ENCODE peak calls at places on chromosome 5, in six cellular contexts. One of them, this sample, is unnamed.

GRCh38 chr5:170132642-170133448 is 27.1 kb downstream of the FOXI1 start:
- DNase-seq in hepatocyte: no peak
- DNase-seq in cardiac muscle cell: peak; percentile 64
- DNase-seq in fibroblast of lung: peak; percentile 72
- DNase-seq in fibroblast of mammary gland: peak; percentile 80
- DNase-seq in transverse colon: no peak
- DNase-seq in this sample: no peak

GRCh38 chr5:120778491-120779293 is 314.6 kb downstream of the PRR16 start:
- DNase-seq in transverse colon: no peak
- DNase-seq in fibroblast of mammary gland: peak; percentile 11
- DNase-seq in fibroblast of lung: peak; percentile 90
- DNase-seq in hepatocyte: no peak
- DNase-seq in cardiac muscle cell: no peak
- DNase-seq in this sample: no peak

GRCh38 chr5:163005949-163006348 is 431.4 kb upstream of the CCNG1 start:
- DNase-seq in fibroblast of lung: peak; percentile 1
- DNase-seq in cardiac muscle cell: no peak
- DNase-seq in hepatocyte: no peak
- DNase-seq in fibroblast of mammary gland: no peak
- DNase-seq in transverse colon: no peak
- DNase-seq in this sample: no peak

GRCh38 chr5:175059687-175060194 is 335.4 kb downstream of the MSX2 start:
- DNase-seq in hepatocyte: peak; percentile 62
- DNase-seq in fibroblast of lung: peak; percentile 71
- DNase-seq in cardiac muscle cell: no peak
- DNase-seq in fibroblast of mammary gland: no peak
- DNase-seq in transverse colon: no peak
- DNase-seq in this sample: peak; percentile 63

GRCh38 chr5:75616961-75617660 is 5.9 kb downstream of the ANKDD1B start:
- DNase-seq in cardiac muscle cell: peak; percentile 82
- DNase-seq in fibroblast of mammary gland: no peak
- DNase-seq in fibroblast of lung: no peak
- DNase-seq in hepatocyte: peak; percentile 40
- DNase-seq in transverse colon: peak; percentile 54
- DNase-seq in this sample: no peak

GRCh38 chr5:138138949-138139775 is at the start of gene NME5:
- DNase-seq in fibroblast of lung: peak; percentile 80
- DNase-seq in fibroblast of mammary gland: peak; percentile 61
- DNase-seq in transverse colon: peak; percentile 63
- DNase-seq in cardiac muscle cell: peak; percentile 83
- DNase-seq in hepatocyte: peak; percentile 66
- DNase-seq in this sample: peak; percentile 62

GRCh38 chr5:56269216-56269927 is 36.2 kb upstream of the ANKRD55 start:
- DNase-seq in hepatocyte: peak; percentile 69
- DNase-seq in fibroblast of lung: peak; percentile 37
- DNase-seq in transverse colon: no peak
- DNase-seq in cardiac muscle cell: peak; percentile 87
- DNase-seq in fibroblast of mammary gland: peak; percentile 74
- DNase-seq in this sample: peak; percentile 18

GRCh38 chr5:3329427-3329826 is 266.2 kb upstream of the IRX1 start:
- DNase-seq in transverse colon: no peak
- DNase-seq in hepatocyte: no peak
- DNase-seq in fibroblast of mammary gland: no peak
- DNase-seq in fibroblast of lung: no peak
- DNase-seq in cardiac muscle cell: no peak
- DNase-seq in this sample: no peak

GRCh38 chr5:142800776-142801494 is 30.8 kb downstream of the ARHGAP26 start:
- DNase-seq in fibroblast of mammary gland: no peak
- DNase-seq in fibroblast of lung: no peak
- DNase-seq in cardiac muscle cell: no peak
- DNase-seq in transverse colon: no peak
- DNase-seq in hepatocyte: no peak
- DNase-seq in this sample: no peak

GRCh38 chr5:151743535-151743934 is 14.9 kb downstream of the ATOX1 start:
- DNase-seq in fibroblast of mammary gland: no peak
- DNase-seq in hepatocyte: no peak
- DNase-seq in transverse colon: no peak
- DNase-seq in cardiac muscle cell: no peak
- DNase-seq in fibroblast of lung: no peak
- DNase-seq in this sample: no peak

GRCh38 chr5:115571441-115571878 is 26.9 kb upstream of the FEM1C start:
- DNase-seq in hepatocyte: no peak
- DNase-seq in fibroblast of mammary gland: no peak
- DNase-seq in transverse colon: no peak
- DNase-seq in fibroblast of lung: no peak
- DNase-seq in cardiac muscle cell: peak; percentile 54
- DNase-seq in this sample: no peak

DNA sequence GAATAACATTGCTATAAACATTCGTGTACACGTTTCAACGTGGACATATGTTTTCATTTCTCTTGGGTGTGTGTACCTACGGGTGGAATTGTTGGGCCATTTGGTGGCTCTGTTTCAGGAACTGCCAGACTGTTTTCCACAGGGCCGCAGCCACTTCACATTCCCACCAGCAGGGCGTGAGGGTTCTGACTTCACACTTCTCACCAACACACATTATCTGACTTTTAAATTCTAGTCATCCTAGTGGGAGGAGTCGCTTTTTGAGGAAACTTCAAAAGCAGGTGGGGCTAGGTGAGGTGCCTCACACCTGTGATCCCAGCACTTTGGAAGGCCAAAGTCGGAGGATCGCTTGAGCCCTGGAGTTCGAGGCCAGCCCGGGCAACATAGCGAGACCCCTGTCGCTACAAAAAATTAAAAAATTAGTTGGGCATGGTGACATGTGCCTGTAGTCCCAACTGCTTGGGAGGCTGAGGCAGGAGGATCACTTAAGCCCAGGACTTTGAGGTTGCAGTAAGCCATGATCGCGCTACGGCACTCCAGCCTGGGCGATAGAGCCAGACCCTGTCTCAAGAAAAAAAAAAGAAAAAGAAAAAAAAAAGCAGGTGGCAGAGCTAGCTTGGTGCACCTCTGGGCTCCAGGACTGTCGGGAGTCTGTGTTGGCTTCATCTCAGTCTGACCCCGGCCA is 28.5 kb downstream of the TSPAN17 start:
- DNase-seq in fibroblast of mammary gland: peak; percentile 17
- DNase-seq in cardiac muscle cell: peak; percentile 48
- DNase-seq in hepatocyte: no peak
- DNase-seq in fibroblast of lung: peak; percentile 15
- DNase-seq in transverse colon: no peak
- DNase-seq in this sample: peak; percentile 39
- TF ChIP-seq CTCF in fibroblast of mammary gland: peak; percentile 45
- TF ChIP-seq CTCF in cardiac muscle cell: peak; percentile 61
- TF ChIP-seq CTCF in hepatocyte: peak; percentile 44
- TF ChIP-seq CTCF in fibroblast of lung: peak; percentile 65
- TF ChIP-seq CTCF in transverse colon: no peak
- TF ChIP-seq CTCF in this sample: peak; percentile 71

GRCh38 chr5:78364005-78364404 is 3.6 kb downstream of the SCAMP1 start:
- DNase-seq in fibroblast of lung: no peak
- DNase-seq in hepatocyte: no peak
- DNase-seq in cardiac muscle cell: no peak
- DNase-seq in transverse colon: no peak
- DNase-seq in fibroblast of mammary gland: no peak
- DNase-seq in this sample: no peak

GRCh38 chr5:78362220-78362619 is 1.8 kb downstream of the SCAMP1 start:
- DNase-seq in fibroblast of mammary gland: no peak
- DNase-seq in cardiac muscle cell: no peak
- DNase-seq in fibroblast of lung: no peak
- DNase-seq in hepatocyte: no peak
- DNase-seq in transverse colon: no peak
- DNase-seq in this sample: no peak

GRCh38 chr5:78360674-78361225 is 333 bp downstream of the SCAMP1 start:
- DNase-seq in fibroblast of mammary gland: no peak
- DNase-seq in fibroblast of lung: no peak
- DNase-seq in transverse colon: peak; percentile 66
- DNase-seq in hepatocyte: peak; percentile 62
- DNase-seq in cardiac muscle cell: no peak
- DNase-seq in this sample: peak; percentile 28

GRCh38 chr5:78361226-78361993 is 993 bp downstream of the SCAMP1 start:
- DNase-seq in transverse colon: peak; percentile 53
- DNase-seq in hepatocyte: peak; percentile 73
- DNase-seq in fibroblast of lung: peak; percentile 75
- DNase-seq in cardiac muscle cell: peak; percentile 85
- DNase-seq in fibroblast of mammary gland: peak; percentile 84
- DNase-seq in this sample: peak; percentile 5

DNA sequence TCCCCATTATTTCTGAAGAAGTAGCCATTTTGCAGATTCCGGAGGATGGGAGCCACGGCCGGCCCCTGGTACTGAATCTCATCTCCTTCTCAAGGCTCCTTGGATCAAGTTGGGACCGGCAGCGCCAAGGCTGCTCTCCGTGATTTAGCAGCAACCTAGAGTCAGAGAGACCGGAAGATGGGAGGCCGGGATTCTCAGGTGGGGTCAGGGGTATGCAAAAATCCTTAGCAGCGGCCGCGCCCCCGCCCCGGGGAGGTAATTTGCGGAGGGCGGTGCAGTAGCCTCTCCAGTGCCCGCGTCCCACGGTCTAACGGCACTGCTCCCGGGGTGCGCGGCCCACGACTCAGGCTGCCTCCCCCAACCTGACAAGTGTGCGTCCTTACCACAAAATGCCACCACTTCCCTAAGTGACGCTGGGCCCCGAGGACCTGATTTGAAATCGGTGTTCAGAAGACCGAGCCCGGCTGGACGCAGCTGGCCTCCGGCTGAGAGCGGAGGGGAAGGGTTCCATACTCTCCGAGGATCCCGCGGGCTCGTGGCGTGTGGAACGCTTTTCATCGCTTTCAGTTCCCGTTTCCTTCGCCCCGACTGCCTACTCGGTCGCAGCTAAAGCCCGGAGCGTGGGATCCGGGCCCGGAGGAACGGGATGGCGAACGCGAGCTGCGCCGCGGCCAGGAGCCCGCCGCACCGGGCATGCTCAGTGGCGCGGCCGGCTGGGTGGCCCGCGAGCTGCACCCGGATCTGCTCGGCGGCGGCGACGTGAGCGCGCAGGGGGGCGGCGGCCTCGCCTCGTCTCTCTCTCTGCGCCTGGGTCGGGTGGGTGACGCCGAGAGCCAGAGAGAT is at the start of gene SCAMP1:
- DNase-seq in transverse colon: peak; percentile 95
- DNase-seq in fibroblast of lung: peak; percentile 90
- DNase-seq in hepatocyte: peak; percentile 96
- DNase-seq in fibroblast of mammary gland: peak; percentile 88
- DNase-seq in cardiac muscle cell: peak; percentile 97
- DNase-seq in this sample: peak; percentile 95
- TF ChIP-seq CTCF in transverse colon: peak; percentile 27
- TF ChIP-seq CTCF in fibroblast of lung: no peak
- TF ChIP-seq CTCF in hepatocyte: peak; percentile 12
- TF ChIP-seq CTCF in fibroblast of mammary gland: no peak
- TF ChIP-seq CTCF in cardiac muscle cell: peak; percentile 26
- TF ChIP-seq CTCF in this sample: peak; percentile 50

GRCh38 chr5:58330781-58331180 is 129.1 kb downstream of the PLK2 start:
- DNase-seq in fibroblast of lung: no peak
- DNase-seq in transverse colon: no peak
- DNase-seq in cardiac muscle cell: no peak
- DNase-seq in hepatocyte: no peak
- DNase-seq in fibroblast of mammary gland: no peak
- DNase-seq in this sample: no peak

GRCh38 chr5:58334035-58334434 is 125.9 kb downstream of the PLK2 start:
- DNase-seq in transverse colon: no peak
- DNase-seq in cardiac muscle cell: no peak
- DNase-seq in fibroblast of mammary gland: no peak
- DNase-seq in fibroblast of lung: no peak
- DNase-seq in hepatocyte: no peak
- DNase-seq in this sample: no peak

GRCh38 chr5:58341485-58341884 is 118.4 kb downstream of the PLK2 start:
- DNase-seq in fibroblast of mammary gland: no peak
- DNase-seq in fibroblast of lung: no peak
- DNase-seq in hepatocyte: no peak
- DNase-seq in transverse colon: no peak
- DNase-seq in cardiac muscle cell: no peak
- DNase-seq in this sample: no peak

GRCh38 chr5:58335518-58335917 is 124.4 kb downstream of the PLK2 start:
- DNase-seq in hepatocyte: no peak
- DNase-seq in transverse colon: no peak
- DNase-seq in fibroblast of mammary gland: peak; percentile 6
- DNase-seq in cardiac muscle cell: no peak
- DNase-seq in fibroblast of lung: no peak
- DNase-seq in this sample: no peak
- TF ChIP-seq CTCF in hepatocyte: no peak
- TF ChIP-seq CTCF in transverse colon: no peak
- TF ChIP-seq CTCF in fibroblast of mammary gland: peak; percentile 19
- TF ChIP-seq CTCF in cardiac muscle cell: no peak
- TF ChIP-seq CTCF in fibroblast of lung: peak; percentile 10
- TF ChIP-seq CTCF in this sample: no peak

GRCh38 chr5:35117960-35118359 is 70.2 kb upstream of the AGXT2 start:
- DNase-seq in fibroblast of lung: peak; percentile 78
- DNase-seq in transverse colon: no peak
- DNase-seq in hepatocyte: no peak
- DNase-seq in fibroblast of mammary gland: peak; percentile 80
- DNase-seq in cardiac muscle cell: peak; percentile 77
- DNase-seq in this sample: no peak

GRCh38 chr5:35115920-35116319 is 68.2 kb upstream of the AGXT2 start:
- DNase-seq in cardiac muscle cell: no peak
- DNase-seq in hepatocyte: no peak
- DNase-seq in transverse colon: no peak
- DNase-seq in fibroblast of lung: no peak
- DNase-seq in fibroblast of mammary gland: no peak
- DNase-seq in this sample: no peak

GRCh38 chr5:35114698-35115097 is 66.9 kb upstream of the AGXT2 start:
- DNase-seq in cardiac muscle cell: no peak
- DNase-seq in fibroblast of mammary gland: no peak
- DNase-seq in hepatocyte: no peak
- DNase-seq in transverse colon: peak; percentile 28
- DNase-seq in fibroblast of lung: no peak
- DNase-seq in this sample: no peak

GRCh38 chr5:35112300-35112699 is 64.6 kb upstream of the AGXT2 start:
- DNase-seq in hepatocyte: no peak
- DNase-seq in fibroblast of mammary gland: no peak
- DNase-seq in cardiac muscle cell: no peak
- DNase-seq in fibroblast of lung: no peak
- DNase-seq in transverse colon: no peak
- DNase-seq in this sample: no peak
- TF ChIP-seq CTCF in hepatocyte: no peak
- TF ChIP-seq CTCF in fibroblast of mammary gland: no peak
- TF ChIP-seq CTCF in cardiac muscle cell: no peak
- TF ChIP-seq CTCF in fibroblast of lung: no peak
- TF ChIP-seq CTCF in transverse colon: no peak
- TF ChIP-seq CTCF in this sample: no peak

GRCh38 chr5:91742504-91742903 is 359.4 kb upstream of the ARRDC3 start:
- DNase-seq in transverse colon: no peak
- DNase-seq in hepatocyte: no peak
- DNase-seq in cardiac muscle cell: no peak
- DNase-seq in fibroblast of mammary gland: no peak
- DNase-seq in fibroblast of lung: no peak
- DNase-seq in this sample: no peak
- TF ChIP-seq CTCF in transverse colon: no peak
- TF ChIP-seq CTCF in hepatocyte: no peak
- TF ChIP-seq CTCF in cardiac muscle cell: no peak
- TF ChIP-seq CTCF in fibroblast of mammary gland: no peak
- TF ChIP-seq CTCF in fibroblast of lung: no peak
- TF ChIP-seq CTCF in this sample: no peak

GRCh38 chr5:101035425-101035824 is 132.3 kb upstream of the ST8SIA4 start:
- DNase-seq in hepatocyte: no peak
- DNase-seq in cardiac muscle cell: no peak
- DNase-seq in transverse colon: no peak
- DNase-seq in fibroblast of lung: no peak
- DNase-seq in fibroblast of mammary gland: no peak
- DNase-seq in this sample: no peak
- TF ChIP-seq CTCF in hepatocyte: no peak
- TF ChIP-seq CTCF in cardiac muscle cell: no peak
- TF ChIP-seq CTCF in transverse colon: no peak
- TF ChIP-seq CTCF in fibroblast of lung: no peak
- TF ChIP-seq CTCF in fibroblast of mammary gland: no peak
- TF ChIP-seq CTCF in this sample: no peak

This sample was measured in neural crest cell.